ENCODE peak calls at places on chromosomes 11 and 22, in seven cellular contexts. P is K562, S is fibroblast of lung, G is PC-9, L is HCT116, H is MM.1S, V is GM23248. X is an unnamed sample.

GRCh38 chr11:13668957-13669521 is 571 bp downstream of the FAR1 start:
- DNase-seq in L (no peak), P (peak), S (peak), H (peak), V (peak), G (no peak), X (peak)

GRCh38 chr22:31332886-31333285 is 13.3 kb downstream of the PATZ1 start:
- DNase-seq in S (no peak), H (no peak), V (peak), G (no peak), L (no peak), P (no peak), X (no peak)

GRCh38 chr11:45237666-45238348 is 48.3 kb downstream of the SYT13 start:
- DNase-seq in V (no peak), G (no peak), P (no peak), L (no peak), S (peak), H (no peak), X (no peak)

GRCh38 chr11:65156926-65157325 is 13.1 kb upstream of the SPDYC start:
- DNase-seq in S (no peak), P (no peak), L (no peak), G (no peak), V (no peak), H (no peak), X (no peak)

GRCh38 chr11:92322225-92322624 is 97.6 kb downstream of the FAT3 start:
- DNase-seq in S (peak), G (no peak), H (peak), V (peak), L (no peak), P (no peak), X (no peak)

GRCh38 chr11:47716692-47717091 is 1.5 kb upstream of the AGBL2 start:
- DNase-seq in G (no peak), S (no peak), L (no peak), P (no peak), V (no peak), H (peak), X (no peak)

GRCh38 chr11:107988397-107989158 is 20.1 kb upstream of the CUL5 start:
- DNase-seq in V (no peak), H (no peak), G (no peak), L (no peak), P (no peak), S (no peak), X (no peak)

GRCh38 chr22:29003552-29003951 is 58.1 kb downstream of the C22orf31 start:
- DNase-seq in H (no peak), L (no peak), P (no peak), V (no peak), G (no peak), S (no peak), X (no peak)

GRCh38 chr11:124798991-124799383 is 1.2 kb downstream of the MSANTD2 start:
- DNase-seq in V (peak), L (no peak), G (peak), H (peak), P (no peak), S (peak), X (no peak)

GRCh38 chr11:115145316-115145715 is 358.9 kb downstream of the CADM1 start:
- DNase-seq in H (no peak), G (no peak), L (no peak), P (no peak), S (no peak), V (no peak), X (no peak)

GRCh38 chr22:39714321-39714720 is 143.8 kb downstream of the CACNA1I start:
- DNase-seq in G (no peak), V (no peak), S (no peak), P (no peak), H (no peak), L (no peak), X (no peak)

GRCh38 chr22:35540600-35541253 is at the start of gene RASD2:
- DNase-seq in S (no peak), V (peak), G (peak), H (peak), P (no peak), L (no peak), X (peak)

GRCh38 chr22:35510481-35510934 is 30.1 kb upstream of the RASD2 start:
- DNase-seq in L (no peak), H (no peak), G (peak), P (no peak), V (peak), S (peak), X (no peak)

GRCh38 chr11:72758690-72759389 is 6.6 kb upstream of the ARAP1 start:
- DNase-seq in S (peak), G (no peak), H (no peak), P (peak), L (no peak), V (no peak), X (no peak)

GRCh38 chr11:27423125-27423524 is 49.5 kb downstream of the LGR4 start:
- DNase-seq in L (no peak), H (no peak), G (peak), V (peak), S (peak), P (no peak), X (no peak)

GRCh38 chr22:37210041-37210803 is 2.1 kb downstream of the SSTR3 start:
- DNase-seq in L (no peak), V (no peak), P (no peak), H (no peak), S (no peak), G (no peak), X (no peak)

GRCh38 chr11:70915158-70915795 is 337.1 kb downstream of the SHANK2 start:
- DNase-seq in G (no peak), H (no peak), P (no peak), S (no peak), L (no peak), V (peak), X (no peak)

GRCh38 chr11:92225563-92226308 is 1.1 kb downstream of the FAT3 start:
- DNase-seq in H (no peak), L (no peak), G (no peak), S (no peak), P (no peak), V (peak), X (no peak)

GRCh38 chr22:29480512-29481264 is 670 bp downstream of the NEFH start:
- DNase-seq in H (no peak), V (peak), S (peak), P (peak), L (no peak), G (peak), X (no peak)

GRCh38 chr11:1219836-1220810 is 2.7 kb upstream of the MUC5B start:
- DNase-seq in L (no peak), V (no peak), S (no peak), G (peak), P (no peak), H (no peak), X (no peak)

GRCh38 chr11:71364176-71364671 is 84.0 kb downstream of the DHCR7 start:
- DNase-seq in G (no peak), P (no peak), H (no peak), S (no peak), L (no peak), V (no peak), X (no peak)

GRCh38 chr11:26335903-26336302 is 4.0 kb downstream of the ANO3 start:
- DNase-seq in S (no peak), V (peak), H (no peak), G (no peak), L (no peak), P (no peak), X (no peak)

GRCh38 chr11:68763181-68763721 is 11.9 kb upstream of the TESMIN start:
- DNase-seq in G (peak), V (no peak), P (no peak), H (peak), S (no peak), L (no peak), X (no peak)

GRCh38 chr11:68750197-68750987 is 928 bp downstream of the TESMIN start:
- DNase-seq in P (peak), G (no peak), S (no peak), H (no peak), V (no peak), L (no peak), X (no peak)

GRCh38 chr22:23263651-23264555 is 83.6 kb downstream of the BCR start:
- DNase-seq in H (no peak), S (no peak), V (no peak), G (no peak), L (no peak), P (no peak), X (no peak)

GRCh38 chr11:60763692-60764369 is 7.2 kb downstream of the MS4A15 start:
- DNase-seq in V (no peak), S (no peak), P (no peak), L (no peak), H (no peak), G (no peak), X (no peak)

DNA sequence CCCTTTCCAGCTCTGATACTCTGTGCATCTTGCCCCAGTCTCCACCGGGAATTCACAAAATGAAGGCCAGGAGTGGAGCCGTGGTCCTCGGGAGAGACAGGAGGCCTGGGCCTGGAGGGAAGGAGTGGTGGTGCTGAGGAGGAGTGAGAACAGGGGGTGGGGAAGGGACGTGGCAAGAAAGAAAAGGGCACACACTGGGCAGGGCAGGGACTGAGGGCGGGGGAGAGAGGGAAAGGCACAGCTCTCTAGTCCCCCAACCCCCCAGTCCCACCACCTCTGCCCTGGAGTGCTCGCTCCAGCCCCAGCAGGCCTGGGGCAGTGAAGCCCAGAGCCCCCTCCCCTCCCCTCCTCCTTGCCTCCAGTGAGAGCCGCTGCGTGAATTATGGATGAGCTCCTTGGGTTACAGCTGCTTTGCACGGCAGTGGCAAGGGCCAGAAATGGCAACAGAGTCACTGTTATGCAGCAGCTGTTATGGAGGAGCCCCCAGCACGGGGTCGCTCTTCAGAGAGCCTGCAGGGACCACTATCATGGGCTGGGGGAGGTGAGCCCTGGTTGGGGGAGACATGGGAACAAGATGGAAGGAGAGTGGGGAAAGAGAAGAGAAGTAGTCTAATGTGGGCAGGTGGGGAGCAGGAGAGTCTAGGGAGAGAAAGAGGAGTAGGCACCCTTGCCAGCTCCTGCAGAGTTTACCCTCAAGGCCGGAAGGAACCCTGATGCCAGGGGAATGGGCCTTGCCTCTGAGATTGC is 3.4 kb downstream of the RTN4RL2 start:
- DNase-seq in S (no peak), P (no peak), G (no peak), V (no peak), L (no peak), H (no peak), X (no peak)
- H2AFZ ChIP-seq in S (no peak), P (no peak), G (no peak), V (no peak), L (no peak), H (no peak), X (no peak)

GRCh38 chr11:14904745-14905103 is 12.7 kb upstream of the CYP2R1 start:
- DNase-seq in G (no peak), P (peak), L (no peak), H (peak), S (peak), V (peak), X (peak)
- H3K4me3 ChIP-seq in G (no peak), P (no peak), L (no peak), H (peak), S (peak), V (peak), X (peak)

DNA sequence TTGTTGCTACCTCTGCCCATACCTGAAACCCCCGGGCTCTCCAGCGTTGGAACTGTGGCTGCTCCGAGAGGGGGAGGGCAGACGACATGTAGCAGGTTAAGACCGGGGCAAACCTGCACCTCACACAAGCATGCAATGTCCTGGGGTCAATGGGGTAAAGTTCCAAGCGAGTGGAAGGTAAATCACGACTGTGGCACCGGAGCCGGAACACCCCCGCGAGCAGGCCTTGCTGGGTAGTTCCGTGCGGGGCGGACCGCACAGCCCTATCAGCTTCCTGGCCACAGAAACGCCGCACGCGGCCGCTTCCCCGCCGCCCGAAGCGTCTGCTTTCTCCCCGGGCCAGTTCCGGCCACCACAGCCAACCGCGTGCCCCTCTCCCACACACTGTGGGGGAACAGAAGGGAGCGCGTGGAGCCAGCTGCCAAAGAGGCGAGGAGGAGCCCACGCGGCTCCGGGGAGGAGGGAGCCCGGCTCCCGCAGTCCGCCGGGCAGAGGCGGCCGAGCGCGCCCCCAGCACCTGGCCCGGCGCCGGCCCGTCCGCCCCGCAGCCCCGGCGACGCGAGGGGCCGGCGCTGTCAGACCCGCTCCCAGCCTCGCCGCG is 1.6 kb downstream of the SPTBN2 start:
- DNase-seq in S (peak), V (peak), H (peak), L (no peak), G (no peak), P (peak), X (peak)
- H2AFZ ChIP-seq in S (no peak), V (peak), H (peak), L (peak), G (peak), P (peak), X (peak)

GRCh38 chr11:33657757-33658156 is 42.9 kb downstream of the C11orf91 start:
- DNase-seq in H (no peak), S (no peak), V (no peak), G (no peak), P (no peak), L (no peak), X (peak)
- H3K4me3 ChIP-seq in H (no peak), S (no peak), V (no peak), G (no peak), P (no peak), L (no peak), X (no peak)

GRCh38 chr11:87352759-87353707 is 315.3 kb downstream of the TMEM135 start:
- DNase-seq in P (peak), G (peak), L (peak), S (peak), H (peak), V (peak), X (peak)
- H2AFZ ChIP-seq in P (no peak), G (no peak), L (no peak), S (no peak), H (peak), V (peak), X (peak)

GRCh38 chr11:59216654-59217640 is 4.2 kb upstream of the MPEG1 start:
- DNase-seq in H (peak), G (peak), L (no peak), S (peak), P (no peak), V (peak), X (peak)
- H3K4me3 ChIP-seq in H (no peak), G (no peak), L (no peak), S (no peak), P (no peak), V (peak), X (peak)

GRCh38 chr11:46352063-46352841 is 5.0 kb downstream of the DGKZ start:
- DNase-seq in V (peak), L (no peak), P (peak), H (no peak), G (no peak), S (no peak), X (peak)
- H2AFZ ChIP-seq in V (no peak), L (no peak), P (peak), H (no peak), G (no peak), S (no peak), X (no peak)

GRCh38 chr11:2361565-2361964 is 15.5 kb upstream of the CD81 start:
- DNase-seq in P (no peak), S (no peak), H (no peak), G (no peak), V (no peak), L (no peak), X (no peak)
- H3K4me3 ChIP-seq in P (no peak), S (no peak), H (no peak), G (no peak), V (no peak), L (no peak), X (no peak)

DNA sequence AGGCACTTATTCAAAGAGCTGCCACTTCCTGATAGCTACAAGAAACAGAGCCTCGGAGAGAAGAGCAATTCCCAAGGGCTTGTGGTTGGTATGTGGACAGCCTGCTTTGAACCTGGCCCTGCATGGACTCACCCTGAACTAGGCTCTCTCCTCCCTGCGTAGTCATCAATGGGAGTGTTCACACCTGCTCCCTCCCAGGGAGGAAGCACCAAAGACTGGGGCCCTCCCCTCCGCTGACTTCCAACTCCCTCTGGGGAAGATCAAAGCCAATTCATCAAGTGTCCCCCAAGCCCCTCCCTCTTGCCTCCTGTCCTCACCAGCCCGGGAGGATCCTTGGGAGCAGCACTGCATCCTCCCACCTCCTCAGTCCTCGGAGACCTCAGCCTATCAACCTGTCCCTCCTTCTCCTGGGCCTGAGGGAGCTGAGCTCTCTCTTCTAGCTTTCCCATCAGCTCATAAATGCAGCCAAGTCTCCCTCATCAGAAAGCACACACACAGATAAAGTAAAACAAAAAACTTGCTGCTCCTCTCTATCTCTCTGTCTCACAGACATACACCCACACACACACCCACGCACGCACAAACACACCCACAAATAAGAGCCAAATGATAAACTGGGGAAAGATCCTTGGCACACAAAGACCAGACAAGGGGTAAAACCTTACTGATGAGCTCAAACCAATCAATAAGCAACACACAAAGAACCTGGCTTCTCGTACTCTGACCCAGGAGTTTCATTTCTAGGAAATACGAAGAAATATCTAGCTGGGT is 3.3 kb downstream of the A4GALT start:
- DNase-seq in S (no peak), L (no peak), H (peak), V (peak), P (peak), G (no peak), X (no peak)
- H2AFZ ChIP-seq in S (no peak), L (no peak), H (peak), V (no peak), P (no peak), G (no peak), X (no peak)

DNA sequence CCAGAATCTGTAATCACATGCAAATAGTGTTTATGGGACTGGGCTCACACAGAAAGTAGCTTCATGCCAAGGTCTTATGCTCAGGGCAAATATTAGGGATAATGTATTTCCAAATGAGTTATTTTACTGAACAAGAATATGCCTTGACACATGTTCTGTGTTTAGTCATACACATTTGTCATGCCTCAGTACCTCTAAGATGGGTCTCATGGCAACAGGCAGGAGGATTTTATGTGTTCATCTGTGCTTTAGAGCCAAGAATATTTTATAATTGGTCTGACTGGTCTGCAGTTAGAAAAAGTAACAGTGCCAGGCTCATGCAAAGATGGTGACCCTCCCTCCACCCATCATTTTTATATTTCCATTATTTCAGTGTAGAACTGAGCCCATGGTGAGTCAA is 49.1 kb downstream of the JAM3 start:
- DNase-seq in P (no peak), G (no peak), S (peak), L (no peak), H (no peak), V (peak), X (no peak)
- H3K4me3 ChIP-seq in P (no peak), G (no peak), S (no peak), L (no peak), H (no peak), V (no peak), X (no peak)